ENCODE peak calls at places on chromosomes 6 and 20, in nine cellular contexts. V is testis, E is heart right ventricle, T is colonic mucosa, F is OCI-LY7, B is neural progenitor cell, I is fibroblast of pulmonary artery, K is epithelial cell of esophagus, Q is BJ. M is an unnamed sample.

GRCh38 chr6:158910484-158911075 is 89.4 kb downstream of the RSPH3 start:
- DNase-seq in V (no peak), E (no peak), T (no peak), F (peak), B (peak), I (no peak), K (peak), Q (no peak), M (peak)

GRCh38 chr20:32685541-32686529 is 12.1 kb upstream of the C20orf203 start:
- DNase-seq in V (no peak), E (peak), T (no peak), F (no peak), B (peak), I (peak), K (peak), Q (peak), M (no peak)

GRCh38 chr6:47028835-47029360 is 13.2 kb downstream of the ADGRF1 start:
- DNase-seq in V (no peak), E (no peak), T (no peak), F (no peak), B (no peak), I (no peak), K (no peak), Q (no peak), M (no peak)

GRCh38 chr6:39327516-39327915 is 5.0 kb upstream of the KCNK16 start:
- DNase-seq in V (no peak), E (no peak), T (no peak), F (no peak), B (no peak), I (no peak), K (no peak), Q (no peak), M (no peak)

GRCh38 chr6:27135087-27135657 is 112.3 kb upstream of the PRSS16 start:
- DNase-seq in V (no peak), E (no peak), T (no peak), F (no peak), B (no peak), I (no peak), K (no peak), Q (no peak), M (no peak)

GRCh38 chr6:7108196-7108963 is 619 bp downstream of the RREB1 start:
- DNase-seq in V (peak), E (peak), T (peak), F (peak), B (peak), I (peak), K (peak), Q (no peak), M (peak)

GRCh38 chr6:20924911-20925543 is 390.8 kb downstream of the CDKAL1 start:
- DNase-seq in V (no peak), E (no peak), T (no peak), F (no peak), B (no peak), I (no peak), K (no peak), Q (peak), M (no peak)

GRCh38 chr20:45320948-45321595 is 13.0 kb upstream of the MATN4 start:
- DNase-seq in V (no peak), E (no peak), T (no peak), F (peak), B (no peak), I (no peak), K (no peak), Q (no peak), M (no peak)

GRCh38 chr6:101276066-101276465 is 117.4 kb upstream of the GRIK2 start:
- DNase-seq in V (no peak), E (no peak), T (no peak), F (no peak), B (no peak), I (peak), K (peak), Q (no peak), M (no peak)

GRCh38 chr6:11317885-11318771 is 85.7 kb upstream of the NEDD9 start:
- DNase-seq in V (no peak), E (peak), T (peak), F (no peak), B (no peak), I (peak), K (peak), Q (peak), M (peak)

GRCh38 chr6:109676724-109677123 is 14.3 kb downstream of the AK9 start:
- DNase-seq in V (no peak), E (no peak), T (no peak), F (no peak), B (no peak), I (no peak), K (no peak), Q (no peak), M (no peak)

GRCh38 chr6:41630946-41631345 is 7.3 kb upstream of the MDFI start:
- DNase-seq in V (no peak), E (no peak), T (no peak), F (no peak), B (no peak), I (no peak), K (no peak), Q (no peak), M (no peak)

GRCh38 chr6:137234505-137234863 is 15.3 kb upstream of the IFNGR1 start:
- DNase-seq in V (no peak), E (no peak), T (peak), F (peak), B (no peak), I (no peak), K (peak), Q (no peak), M (no peak)

GRCh38 chr6:66926060-66926459 is 1219.0 kb upstream of the EYS start:
- DNase-seq in V (no peak), E (no peak), T (no peak), F (peak), B (peak), I (peak), K (peak), Q (no peak), M (no peak)
- TF ChIP-seq CTCF in V (peak), E (no peak), T (no peak), F (peak), B (peak), I (peak), K (no peak), Q (no peak), M (no peak)

GRCh38 chr20:54139188-54139587 is 34.6 kb downstream of the CYP24A1 start:
- DNase-seq in V (no peak), E (no peak), T (no peak), F (no peak), B (no peak), I (no peak), K (no peak), Q (no peak), M (no peak)

GRCh38 chr20:54140067-54140466 is 33.7 kb downstream of the CYP24A1 start:
- DNase-seq in V (no peak), E (no peak), T (no peak), F (no peak), B (no peak), I (no peak), K (no peak), Q (no peak), M (no peak)

GRCh38 chr20:54140927-54141566 is 32.7 kb downstream of the CYP24A1 start:
- DNase-seq in V (no peak), E (no peak), T (no peak), F (no peak), B (no peak), I (peak), K (peak), Q (no peak), M (no peak)

GRCh38 chr20:54138427-54138826 is 35.4 kb downstream of the CYP24A1 start:
- DNase-seq in V (no peak), E (no peak), T (no peak), F (no peak), B (no peak), I (no peak), K (no peak), Q (no peak), M (no peak)

DNA sequence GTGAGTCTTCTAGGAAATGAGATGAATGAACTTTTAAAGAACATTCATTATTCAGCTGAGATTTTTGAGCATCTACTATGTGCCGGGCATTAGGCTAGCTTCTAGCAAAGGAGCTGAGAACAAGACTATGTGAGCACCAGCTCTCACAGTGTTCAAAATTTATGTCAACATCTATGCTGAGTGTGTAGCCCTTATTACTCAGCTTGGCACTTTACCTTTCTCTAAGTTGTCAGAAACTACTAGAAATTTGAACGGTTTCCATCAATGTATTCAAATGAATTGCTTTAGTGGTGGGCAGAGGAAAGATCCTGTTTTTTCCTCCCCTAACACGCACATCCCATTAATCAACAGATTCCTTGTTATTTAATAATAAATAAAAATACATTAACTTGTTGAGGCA is 33.3 kb downstream of the CYP24A1 start:
- DNase-seq in V (no peak), E (no peak), T (no peak), F (no peak), B (no peak), I (no peak), K (no peak), Q (no peak), M (no peak)
- TF ChIP-seq CTCF in V (no peak), E (no peak), T (no peak), F (no peak), B (no peak), I (no peak), K (no peak), Q (no peak), M (no peak)

GRCh38 chr6:159915397-159915796 is 24.6 kb downstream of the MAS1 start:
- DNase-seq in V (no peak), E (no peak), T (no peak), F (no peak), B (no peak), I (no peak), K (peak), Q (no peak), M (peak)
- TF ChIP-seq CTCF in V (no peak), E (no peak), T (no peak), F (no peak), B (no peak), I (no peak), K (no peak), Q (no peak), M (no peak)

DNA sequence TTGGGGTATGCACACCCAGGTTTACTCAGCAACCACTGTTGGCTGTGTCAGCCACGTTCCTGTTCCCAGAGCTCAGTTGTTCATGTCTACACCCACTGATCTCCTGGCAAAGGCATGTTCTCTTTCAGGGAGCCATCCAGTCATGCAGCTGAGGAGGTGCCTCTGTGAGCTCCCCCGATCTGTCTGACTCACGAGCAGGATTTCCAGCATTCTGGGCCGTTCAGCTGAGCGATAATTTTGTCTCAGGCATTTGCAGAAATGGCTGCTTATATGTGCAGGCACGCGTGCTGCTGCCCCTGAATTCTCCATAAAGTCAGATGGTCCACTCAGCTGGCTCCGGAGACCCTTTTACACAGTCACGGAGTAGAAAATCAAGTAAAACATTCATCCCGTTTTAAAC is 78.4 kb upstream of the IYD start:
- DNase-seq in V (no peak), E (no peak), T (no peak), F (no peak), B (no peak), I (peak), K (peak), Q (no peak), M (no peak)
- TF ChIP-seq CTCF in V (no peak), E (no peak), T (no peak), F (no peak), B (no peak), I (no peak), K (no peak), Q (no peak), M (no peak)

GRCh38 chr6:96465321-96465903 is 56.2 kb upstream of the UFL1 start:
- DNase-seq in V (no peak), E (no peak), T (no peak), F (no peak), B (no peak), I (no peak), K (peak), Q (no peak), M (no peak)
- TF ChIP-seq CTCF in V (no peak), E (no peak), T (no peak), F (no peak), B (no peak), I (no peak), K (no peak), Q (no peak), M (no peak)

GRCh38 chr20:3846740-3847418 is at the start of gene MAVS:
- DNase-seq in V (peak), E (peak), T (peak), F (peak), B (peak), I (peak), K (peak), Q (no peak), M (peak)
- TF ChIP-seq CTCF in V (peak), E (peak), T (no peak), F (peak), B (peak), I (no peak), K (no peak), Q (no peak), M (no peak)

GRCh38 chr20:3658708-3659491 is 4.3 kb downstream of the GFRA4 start:
- DNase-seq in V (no peak), E (no peak), T (no peak), F (peak), B (no peak), I (peak), K (peak), Q (no peak), M (no peak)

GRCh38 chr20:3661060-3661820 is 2.0 kb downstream of the GFRA4 start:
- DNase-seq in V (no peak), E (no peak), T (no peak), F (no peak), B (no peak), I (no peak), K (no peak), Q (no peak), M (no peak)

GRCh38 chr20:3658019-3658707 is 5.0 kb downstream of the GFRA4 start:
- DNase-seq in V (no peak), E (no peak), T (no peak), F (no peak), B (no peak), I (no peak), K (no peak), Q (no peak), M (no peak)

GRCh38 chr20:3660262-3661059 is 2.7 kb downstream of the GFRA4 start:
- DNase-seq in V (no peak), E (no peak), T (no peak), F (no peak), B (no peak), I (no peak), K (no peak), Q (no peak), M (no peak)

GRCh38 chr20:3659492-3660261 is 3.5 kb downstream of the GFRA4 start:
- DNase-seq in V (no peak), E (no peak), T (no peak), F (no peak), B (no peak), I (no peak), K (no peak), Q (no peak), M (no peak)
- TF ChIP-seq CTCF in V (no peak), E (no peak), T (no peak), F (no peak), B (no peak), I (no peak), K (no peak), Q (no peak), M (no peak)

GRCh38 chr20:24303393-24303792 is 166.0 kb upstream of the SYNDIG1 start:
- DNase-seq in V (peak), E (no peak), T (no peak), F (no peak), B (peak), I (no peak), K (peak), Q (no peak), M (no peak)
- TF ChIP-seq CTCF in V (no peak), E (peak), T (no peak), F (no peak), B (peak), I (no peak), K (no peak), Q (peak), M (no peak)

M was measured in stomach.